ENCODE peak calls at places on chromosomes 12 and 14, in four cellular contexts. X is colonic mucosa, V is neural progenitor cell, E is Karpas-422. J is an unnamed sample.

GRCh38 chr14:100348779-100349708 is 25.9 kb downstream of the SLC25A47 start:
- DNase-seq in X (no peak), V (no peak), E (no peak), J (no peak)

GRCh38 chr12:62436164-62436503 is 30.5 kb upstream of the MON2 start:
- DNase-seq in X (no peak), V (no peak), E (no peak), J (no peak)

GRCh38 chr14:30681752-30682355 is 59.7 kb downstream of the SCFD1 start:
- DNase-seq in X (no peak), V (no peak), E (peak; percentile 65), J (peak; percentile 15)

GRCh38 chr12:5390174-5390799 is 41.6 kb upstream of the NTF3 start:
- DNase-seq in X (peak; percentile 29), V (no peak), E (no peak), J (no peak)

GRCh38 chr12:75908961-75909699 is 122.4 kb downstream of the PHLDA1 start:
- DNase-seq in X (peak; percentile 52), V (no peak), E (no peak), J (no peak)

GRCh38 chr14:91138511-91139359 is 24.9 kb downstream of the DGLUCY start:
- DNase-seq in X (peak; percentile 40), V (peak; percentile 31), E (peak; percentile 95), J (no peak)

GRCh38 chr14:26905219-26905618 is 307.4 kb upstream of the NOVA1 start:
- DNase-seq in X (no peak), V (no peak), E (no peak), J (no peak)

GRCh38 chr12:118064608-118065007 is 3.6 kb upstream of the WSB2 start:
- DNase-seq in X (no peak), V (peak; percentile 58), E (peak; percentile 63), J (no peak)

GRCh38 chr12:45644521-45644920 is 85.0 kb upstream of the ARID2 start:
- DNase-seq in X (no peak), V (no peak), E (no peak), J (no peak)

GRCh38 chr14:39043352-39043943 is 59.6 kb downstream of the SEC23A start:
- DNase-seq in X (no peak), V (no peak), E (no peak), J (no peak)

GRCh38 chr12:89252284-89252683 is 100.0 kb downstream of the DUSP6 start:
- DNase-seq in X (no peak), V (no peak), E (no peak), J (no peak)

GRCh38 chr12:62581288-62582064 is 114.8 kb downstream of the MON2 start:
- DNase-seq in X (no peak), V (peak; percentile 51), E (peak; percentile 72), J (peak; percentile 20)

GRCh38 chr12:66803972-66804371 is 125.1 kb upstream of the GRIP1 start:
- DNase-seq in X (no peak), V (peak; percentile 86), E (no peak), J (no peak)

GRCh38 chr14:74663884-74664283 is 49.0 kb downstream of the AREL1 start:
- DNase-seq in X (no peak), V (no peak), E (no peak), J (no peak)

GRCh38 chr12:69701821-69702220 is 2.7 kb upstream of the BEST3 start:
- DNase-seq in X (no peak), V (no peak), E (no peak), J (no peak)

GRCh38 chr12:44377443-44378160 is 498.5 kb downstream of the NELL2 start:
- DNase-seq in X (no peak), V (no peak), E (no peak), J (no peak)

GRCh38 chr12:113347107-113347506 is 11.3 kb upstream of the PLBD2 start:
- DNase-seq in X (no peak), V (no peak), E (no peak), J (no peak)

GRCh38 chr12:79434561-79434960 is 256.2 kb downstream of the PAWR start:
- DNase-seq in X (no peak), V (no peak), E (no peak), J (no peak)

GRCh38 chr14:101604935-101605767 is 43.9 kb downstream of the DIO3 start:
- DNase-seq in X (no peak), V (no peak), E (no peak), J (no peak)

GRCh38 chr14:63633801-63634200 is 7.9 kb downstream of the WDR89 start:
- DNase-seq in X (no peak), V (no peak), E (peak; percentile 61), J (no peak)

GRCh38 chr12:2633825-2634200 is 161.0 kb upstream of the FKBP4 start:
- DNase-seq in X (peak; percentile 53), V (no peak), E (no peak), J (no peak)

DNA sequence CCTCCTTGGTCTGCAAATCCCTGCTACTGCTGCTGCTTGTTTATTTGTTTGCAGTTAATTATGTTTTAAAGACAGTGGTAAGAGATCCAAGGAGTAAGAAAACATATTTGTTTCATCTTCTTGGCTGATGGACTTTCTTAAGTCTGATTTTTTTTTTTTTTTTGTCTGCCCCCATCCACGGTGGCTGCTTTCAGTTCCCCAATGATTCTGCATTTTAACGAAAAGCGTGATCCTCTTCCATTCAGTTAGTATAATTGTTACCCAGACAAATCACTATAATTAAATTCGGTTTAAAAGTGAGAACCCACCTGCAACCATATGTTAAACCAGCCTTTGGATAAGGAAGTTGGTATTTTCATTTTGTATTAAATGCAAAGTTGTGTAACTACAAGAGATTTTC is 83.7 kb upstream of the GRIN2B start:
- DNase-seq in X (no peak), V (no peak), E (no peak), J (no peak)
- H3K9ac ChIP-seq in X (no peak overlapping the region), V (no peak overlapping the region), E (no peak overlapping the region), J (no peak overlapping the region)

DNA sequence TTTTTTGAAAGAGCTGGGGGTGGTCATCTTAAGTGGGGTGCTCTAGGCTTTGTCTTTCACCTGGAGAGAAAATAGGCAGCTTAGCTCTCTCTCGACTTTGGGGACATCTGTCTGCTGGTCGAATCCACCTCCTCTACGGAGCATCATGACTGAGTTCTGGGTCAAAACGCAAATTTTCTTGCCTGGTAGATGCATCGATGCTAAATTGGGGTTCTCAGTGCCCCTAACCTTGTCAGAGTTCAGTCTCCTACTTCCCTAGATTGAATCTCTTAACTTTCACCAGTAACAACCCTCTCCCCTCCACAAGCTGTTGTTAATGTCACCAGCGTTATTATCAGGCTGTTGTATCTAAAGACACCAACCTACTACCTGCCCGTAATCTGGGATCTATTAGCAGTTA is 682 bp downstream of the FLRT2 start:
- DNase-seq in X (no peak), V (no peak), E (no peak), J (no peak)
- H3K27me3 ChIP-seq in X (no peaks in the 10 kb centered on the region), V (peaks cover 63% of the 10 kb centered on the region), E (no peaks in the 10 kb centered on the region), J (peaks cover 52% of the 10 kb centered on the region)

GRCh38 chr14:52724360-52724644 is 5.7 kb upstream of the STYX start:
- DNase-seq in X (no peak), V (no peak), E (peak; percentile 49), J (no peak)

GRCh38 chr14:52729925-52730707 is at the start of gene STYX:
- DNase-seq in X (peak; percentile 99), V (peak; percentile 100), E (peak; percentile 100), J (peak; percentile 97)

GRCh38 chr14:52730708-52731111 is 744 bp downstream of the STYX start:
- DNase-seq in X (peak; percentile 42), V (no peak), E (no peak), J (no peak)

GRCh38 chr14:52733824-52734223 is 3.9 kb downstream of the STYX start:
- DNase-seq in X (no peak), V (peak; percentile 42), E (no peak), J (no peak)

GRCh38 chr14:52729585-52729924 is 411 bp upstream of the STYX start:
- DNase-seq in X (no peak), V (no peak), E (no peak), J (no peak)
- H3K9ac ChIP-seq in X (no peak overlapping the region), V (no peak overlapping the region), E (peak overlapping the region; percentile 60), J (no peak overlapping the region)

DNA sequence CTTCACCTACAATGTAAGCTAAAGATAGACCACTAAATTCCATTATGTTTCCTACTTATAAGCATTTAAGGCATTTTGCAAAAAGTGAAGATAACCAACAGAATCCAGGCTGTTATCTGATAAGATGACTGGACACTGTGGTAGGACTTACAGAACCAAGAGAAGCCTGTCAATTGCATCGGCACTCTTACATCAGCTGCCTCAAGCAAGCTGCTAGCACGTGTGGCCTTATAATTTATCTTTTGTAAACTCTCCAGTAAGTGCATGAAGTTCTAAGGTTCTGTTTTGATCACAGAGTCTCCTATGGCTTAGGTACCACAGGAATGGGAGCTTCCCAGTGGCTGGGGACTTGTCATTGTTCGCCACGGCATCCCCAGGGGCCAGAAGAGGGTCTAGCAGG is 88.7 kb downstream of the TRAFD1 start:
- DNase-seq in X (no peak), V (no peak), E (no peak), J (no peak)
- H3K27me3 ChIP-seq in X (no peaks in the 10 kb centered on the region), V (no peaks in the 10 kb centered on the region), E (no peaks in the 10 kb centered on the region), J (no peaks in the 10 kb centered on the region)

GRCh38 chr14:84750763-84751554 is 779.0 kb upstream of the FLRT2 start:
- DNase-seq in X (no peak), V (no peak), E (no peak), J (no peak)
- H3K9ac ChIP-seq in X (no peak overlapping the region), V (no peak overlapping the region), E (no peak overlapping the region), J (no peak overlapping the region)

GRCh38 chr12:48980389-48980952 is 2.3 kb downstream of the WNT1 start:
- DNase-seq in X (peak; percentile 64), V (peak; percentile 70), E (no peak), J (no peak)
- H3K27me3 ChIP-seq in X (peaks cover 59% of the 10 kb centered on the region), V (peaks cover 100% of the 10 kb centered on the region), E (no peaks in the 10 kb centered on the region), J (peaks cover 86% of the 10 kb centered on the region)

DNA sequence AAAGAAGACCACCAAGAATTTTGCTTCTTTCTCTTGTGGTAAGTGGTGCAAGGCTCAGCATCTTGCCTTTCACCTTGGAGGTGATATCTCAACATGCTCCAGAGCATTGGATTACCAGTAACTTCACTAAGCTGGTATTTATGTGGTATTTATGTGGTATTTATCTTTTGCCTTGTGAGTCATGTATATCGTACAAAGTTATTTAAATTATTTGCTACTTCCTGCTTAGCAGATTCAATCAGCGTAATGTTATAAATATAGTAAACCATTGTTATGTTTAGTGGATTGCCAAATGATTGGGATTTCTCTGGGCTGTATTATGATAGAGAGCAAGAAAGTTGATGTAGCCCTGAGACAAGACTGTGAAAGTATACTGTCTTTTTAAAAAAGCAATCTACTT is 366.4 kb downstream of the IPO8 start:
- DNase-seq in X (no peak), V (no peak), E (no peak), J (no peak)
- H3K9ac ChIP-seq in X (no peak overlapping the region), V (no peak overlapping the region), E (no peak overlapping the region), J (no peak overlapping the region)

DNA sequence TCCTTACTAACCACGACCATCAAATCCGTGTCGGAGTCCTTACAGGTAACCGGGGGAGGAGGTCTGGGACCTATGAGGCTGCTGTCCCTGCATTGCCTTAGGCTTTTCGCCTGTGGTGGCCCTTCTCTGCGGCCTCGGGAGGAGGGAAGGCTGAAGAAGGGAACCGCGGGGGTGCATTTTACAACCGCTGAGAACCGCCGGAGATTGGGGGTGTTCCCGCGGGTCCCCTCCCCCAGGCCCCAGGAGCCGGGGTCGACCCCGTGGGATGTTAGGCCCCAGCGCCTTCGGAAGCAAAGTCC is 549 bp downstream of the GPHN start:
- DNase-seq in X (no peak), V (no peak), E (no peak), J (no peak)
- H3K27me3 ChIP-seq in X (no peaks in the 10 kb centered on the region), V (peaks cover 28% of the 10 kb centered on the region), E (no peaks in the 10 kb centered on the region), J (peaks cover 26% of the 10 kb centered on the region)